ENCODE peak calls at places on chromosomes 12 and 14, in eight cellular contexts. V is fibroblast of mammary gland, G is left cardiac atrium, X is HT1080, W is mucosa of gallbladder, P is HS-5, I is HFFc6, Q is upper lobe of right lung. L is an unnamed sample.
A peak's percentile ranks its signal among the peaks of the same experiment; 100 is the strongest.

GRCh38 chr14:23259412-23259811 is 21.7 kb downstream of the RNF212B start:
- DNase-seq in V (no peak), G (no peak), P (no peak), I (no peak), X (no peak), W (no peak), Q (no peak), L (no peak)

GRCh38 chr12:31206038-31206670 is 119.8 kb downstream of the SINHCAF start:
- DNase-seq in V (peak; percentile 74), W (peak; percentile 44), P (peak; percentile 26), G (no peak), Q (no peak), X (peak; percentile 56), I (no peak), L (no peak)

GRCh38 chr12:8034802-8035201 is 2.3 kb downstream of the FOXJ2 start:
- DNase-seq in V (no peak), Q (no peak), W (no peak), I (no peak), X (no peak), G (no peak), P (no peak), L (no peak)

GRCh38 chr14:89750206-89750867 is 204.2 kb downstream of the EFCAB11 start:
- DNase-seq in G (no peak), Q (no peak), W (no peak), I (no peak), X (no peak), P (no peak), V (peak; percentile 23), L (no peak)

GRCh38 chr14:89336338-89336737 is 80.7 kb downstream of the FOXN3 start:
- DNase-seq in V (no peak), P (no peak), I (no peak), G (no peak), W (no peak), Q (no peak), X (no peak), L (no peak)

GRCh38 chr14:36207500-36207899 is 31.0 kb upstream of the PTCSC3 start:
- DNase-seq in G (no peak), P (no peak), Q (no peak), V (peak; percentile 22), W (no peak), X (no peak), I (no peak), L (no peak)

GRCh38 chr12:104677441-104678089 is 220.8 kb downstream of the CHST11 start:
- DNase-seq in X (no peak), Q (no peak), V (no peak), I (no peak), G (no peak), W (no peak), P (no peak), L (no peak)

GRCh38 chr12:75982974-75983660 is 48.5 kb downstream of the PHLDA1 start:
- DNase-seq in V (no peak), G (peak; percentile 29), I (no peak), P (no peak), Q (no peak), X (no peak), W (no peak), L (no peak)

GRCh38 chr12:111826316-111826715 is 15.7 kb upstream of the MAPKAPK5 start:
- DNase-seq in Q (no peak), W (no peak), G (no peak), X (no peak), I (no peak), V (no peak), P (no peak), L (no peak)